ENCODE peak calls at places on chromosomes 1 and 21, in seven cellular contexts. W is lung, P is esophagus squamous epithelium, F is fibroblast of the aortic adventitia, T is PC-9, D is fibroblast of villous mesenchyme, M is SK-N-SH. Q is an unnamed sample.

GRCh38 chr1:6185635-6186382 is 5.7 kb upstream of the CHD5 start:
- DNase-seq in F (peak; percentile 49), D (peak; percentile 44), M (peak; percentile 61), P (no peak), W (no peak), T (no peak), Q (no peak)

GRCh38 chr1:219967361-219967760 is 39.0 kb upstream of the SLC30A10 start:
- DNase-seq in W (no peak), M (no peak), T (no peak), D (no peak), P (no peak), F (no peak), Q (no peak)

GRCh38 chr1:96259399-96259798 is 462.2 kb upstream of the PTBP2 start:
- DNase-seq in M (no peak), D (peak; percentile 48), P (no peak), T (no peak), F (no peak), W (no peak), Q (no peak)

GRCh38 chr21:46199436-46200373 is 15.4 kb upstream of the SPATC1L start:
- DNase-seq in P (no peak), D (peak; percentile 31), F (no peak), T (no peak), M (no peak), W (no peak), Q (no peak)

GRCh38 chr21:46551636-46552241 is 53.1 kb downstream of the S100B start:
- DNase-seq in T (no peak), P (no peak), D (no peak), M (no peak), F (no peak), W (peak; percentile 44), Q (no peak)

GRCh38 chr21:15742052-15742451 is 12.3 kb downstream of the USP25 start:
- DNase-seq in P (no peak), T (no peak), M (no peak), F (no peak), W (no peak), D (no peak), Q (no peak)

GRCh38 chr21:45993210-45994085 is 11.9 kb downstream of the COL6A1 start:
- DNase-seq in P (no peak), M (no peak), W (no peak), D (no peak), T (no peak), F (no peak), Q (no peak)

GRCh38 chr1:37673920-37674319 is 18.4 kb upstream of the CDCA8 start:
- DNase-seq in M (no peak), F (no peak), T (no peak), P (no peak), W (no peak), D (no peak), Q (no peak)

GRCh38 chr1:82919828-82920227 is 1079.1 kb downstream of the TTLL7 start:
- DNase-seq in D (no peak), F (no peak), M (no peak), T (no peak), W (no peak), P (no peak), Q (no peak)

GRCh38 chr1:61318319-61319125 is 236.2 kb downstream of the NFIA start:
- DNase-seq in M (no peak), D (peak; percentile 85), T (no peak), P (no peak), W (no peak), F (peak; percentile 92), Q (no peak)

GRCh38 chr1:51264470-51264869 is 28.4 kb downstream of the RNF11 start:
- DNase-seq in D (peak; percentile 87), W (no peak), F (peak; percentile 95), M (no peak), T (peak; percentile 49), P (no peak), Q (no peak)

GRCh38 chr1:27302612-27303011 is 19.4 kb upstream of the TMEM222 start:
- DNase-seq in P (no peak), D (no peak), M (no peak), W (no peak), F (no peak), T (no peak), Q (no peak)

GRCh38 chr1:27306071-27306470 is 15.9 kb upstream of the TMEM222 start:
- DNase-seq in F (no peak), P (no peak), W (no peak), D (no peak), M (no peak), T (no peak), Q (no peak)

GRCh38 chr1:27307851-27308598 is 13.9 kb upstream of the TMEM222 start:
- DNase-seq in W (no peak), D (no peak), P (no peak), M (no peak), F (no peak), T (no peak), Q (no peak)

GRCh38 chr1:27303509-27303908 is 18.5 kb upstream of the TMEM222 start:
- DNase-seq in F (no peak), W (no peak), P (no peak), D (no peak), M (no peak), T (no peak), Q (no peak)

DNA sequence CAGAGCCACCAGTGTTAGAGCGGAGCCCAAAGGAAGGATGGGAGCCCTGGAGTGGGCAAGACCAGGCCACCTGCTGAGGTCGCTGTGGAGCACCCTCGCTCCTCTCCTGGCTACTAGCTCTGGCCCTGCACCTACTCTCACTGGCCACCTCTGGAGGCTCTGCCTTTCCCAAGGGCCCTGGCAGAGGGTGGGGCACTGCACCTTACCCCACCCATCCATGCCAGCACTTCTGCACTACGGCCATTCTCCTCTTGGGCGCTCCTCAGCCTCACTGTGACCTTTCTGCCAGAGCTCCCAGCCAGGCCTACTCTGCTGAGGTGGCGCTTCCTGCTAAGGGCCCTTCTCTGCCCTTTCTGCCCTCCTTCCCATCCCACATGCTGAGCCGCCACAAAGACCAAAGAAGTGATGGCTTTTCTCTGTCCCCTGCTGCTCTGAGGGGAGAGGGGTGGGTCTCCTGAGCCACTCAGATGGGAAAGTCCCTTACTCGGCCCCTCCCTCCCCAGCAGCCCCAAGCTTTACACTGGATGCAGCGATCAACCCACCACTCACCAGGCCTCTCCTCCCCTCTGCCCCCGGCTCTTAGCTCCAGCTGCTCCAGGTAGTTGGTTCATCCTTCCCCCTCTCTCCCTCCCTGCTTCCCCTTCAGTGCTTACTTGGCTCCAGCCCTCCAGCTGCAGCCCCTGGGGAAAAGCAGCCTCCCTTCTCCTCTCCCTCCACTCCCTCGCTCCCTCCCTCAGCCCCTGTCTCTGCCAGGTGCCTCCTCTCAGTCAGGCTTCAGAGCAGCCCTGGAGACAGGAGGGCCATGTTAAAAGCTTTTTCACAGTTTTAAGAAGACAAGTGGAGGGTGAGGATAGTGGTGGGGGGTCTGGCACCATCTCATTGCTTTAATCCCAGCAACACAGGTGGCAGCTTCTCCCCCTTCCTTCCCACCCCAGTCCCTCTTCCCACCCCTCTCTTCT is 14.8 kb upstream of the TMEM222 start:
- DNase-seq in M (no peak), W (no peak), T (no peak), P (no peak), F (no peak), D (no peak), Q (no peak)
- H3K4me3 ChIP-seq in M (no peak overlapping the region), W (no peak overlapping the region), T (no peak overlapping the region), P (no peak overlapping the region), F (no peak overlapping the region), D (no peak overlapping the region), Q (no peak overlapping the region)

DNA sequence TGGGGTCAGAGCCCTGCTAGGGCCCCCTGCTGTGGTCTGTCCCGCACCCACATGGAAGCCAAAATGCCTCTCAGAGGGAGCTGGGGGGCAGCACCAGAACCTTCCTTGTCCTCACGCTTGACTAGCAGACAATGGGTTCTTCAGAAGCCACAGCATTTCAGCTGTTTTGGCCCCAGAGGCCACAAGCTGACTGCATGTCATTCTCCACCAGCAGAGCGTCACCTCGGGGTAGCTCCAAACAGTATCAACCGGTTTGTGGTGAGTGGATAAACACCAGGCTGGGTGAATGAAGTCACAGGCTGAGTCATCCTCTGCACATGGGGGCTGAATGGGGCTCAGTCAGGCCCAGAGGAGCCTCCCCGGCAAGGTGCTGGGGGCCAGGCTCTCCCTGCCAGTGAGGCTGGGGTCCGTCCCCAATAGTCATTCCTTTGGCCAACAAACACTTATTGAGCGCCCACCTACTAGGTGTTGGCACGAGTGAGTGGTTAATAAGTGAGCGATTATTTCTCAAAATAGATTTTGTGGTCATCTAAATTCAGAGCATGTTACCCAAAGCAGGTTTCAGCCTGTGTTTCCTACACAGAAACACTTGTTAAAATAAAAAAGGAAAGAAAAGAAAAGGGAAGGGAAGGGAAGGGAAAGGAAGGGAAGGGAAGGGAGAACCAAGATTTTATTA is 9.1 kb downstream of the OLIG1 start:
- DNase-seq in M (no peak), T (peak; percentile 42), D (peak; percentile 21), F (peak; percentile 38), P (no peak), W (no peak), Q (no peak)
- TF ChIP-seq CTCF in M (no peak), T (no peak), D (no peak), F (no peak), P (no peak), W (no peak), Q (no peak)

GRCh38 chr1:11804666-11805453 is 904 bp downstream of the MTHFR start:
- DNase-seq in W (peak; percentile 70), P (no peak), F (peak; percentile 78), D (peak; percentile 70), M (peak; percentile 47), T (no peak), Q (peak; percentile 19)

GRCh38 chr1:11806307-11806936 is 431 bp downstream of the CLCN6 start:
- DNase-seq in F (peak; percentile 43), D (peak; percentile 36), W (no peak), T (no peak), P (no peak), M (no peak), Q (no peak)

GRCh38 chr1:11802973-11803885 is 2.5 kb downstream of the MTHFR start:
- DNase-seq in P (peak; percentile 49), D (peak; percentile 97), T (no peak), F (peak; percentile 98), W (peak; percentile 90), M (peak; percentile 72), Q (no peak)

GRCh38 chr1:11805454-11806306 is at the start of the genes CLCN6 and MTHFR:
- DNase-seq in M (peak; percentile 99), P (peak; percentile 96), T (peak; percentile 92), D (peak; percentile 99), F (peak; percentile 99), W (peak; percentile 99), Q (peak; percentile 96)

DNA sequence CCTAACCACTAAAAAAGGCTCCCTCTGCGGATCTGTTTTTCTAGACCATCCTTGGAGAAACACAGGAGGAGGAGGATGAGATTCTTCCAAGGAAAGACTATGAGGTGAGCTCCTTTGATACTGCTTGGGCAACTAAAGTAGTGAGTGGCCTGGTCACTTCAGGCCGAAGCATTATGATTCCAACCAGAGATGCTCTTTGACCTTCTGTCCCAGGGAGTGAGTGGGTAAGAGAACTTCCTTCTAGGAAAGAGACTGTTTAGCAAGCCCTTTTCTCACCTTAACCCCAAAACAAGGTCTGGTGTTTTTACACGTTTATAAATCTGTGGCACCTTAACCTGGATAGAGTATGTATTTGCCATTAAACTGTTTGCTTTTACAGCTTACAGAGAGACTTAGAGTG is 1.1 kb downstream of the CLCN6 start:
- DNase-seq in F (no peak), M (no peak), T (no peak), W (no peak), D (no peak), P (no peak), Q (no peak)
- H3K4me3 ChIP-seq in F (peak overlapping the region; percentile 91), M (peak overlapping the region; percentile 87), T (peak overlapping the region; percentile 76), W (peak overlapping the region; percentile 72), D (peak overlapping the region; percentile 89), P (peak overlapping the region; percentile 82), Q (peak overlapping the region; percentile 83)

DNA sequence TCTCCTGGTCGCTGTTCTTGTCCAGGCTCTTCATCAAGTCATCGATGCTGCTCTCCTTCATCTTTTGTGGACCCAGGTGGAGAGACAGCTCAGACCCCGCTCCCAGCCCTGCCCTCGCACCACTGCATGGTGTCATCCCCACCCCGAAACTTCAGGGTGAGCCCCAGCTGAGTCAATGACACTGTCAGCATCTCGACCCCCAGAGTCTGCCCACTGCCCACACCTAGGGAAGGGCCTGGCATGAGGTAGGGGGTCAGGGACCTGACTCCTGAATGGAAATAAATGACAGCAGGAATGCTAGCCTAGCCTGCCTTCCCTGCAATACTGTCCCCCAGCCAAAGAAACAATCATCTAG is 1.6 kb upstream of the S100A6 start:
- DNase-seq in M (no peak), F (no peak), P (no peak), D (no peak), T (no peak), W (no peak), Q (no peak)
- TF ChIP-seq CTCF in M (no peak), F (no peak), P (no peak), D (no peak), T (no peak), W (no peak), Q (no peak)